ENCODE peak calls at places on chromosomes 5 and 9, in six cellular contexts. V is mesenteric fat pad; J is CD8-positive, alpha-beta T cell; N is breast epithelium; H is stimulated activated CD8-positive, alpha-beta memory T cell treated with anti-CD3 and anti-CD28 coated beads, Interleukin-7, amount 100 ng/mL, for 24 hours; U is head of caudate nucleus. A is an unnamed sample.

GRCh38 chr5:95565280-95565920 is 10.5 kb downstream of the ARSK start:
- DNase-seq in J (no peak), H (no peak), N (no peak), V (no peak), U (no peak), A (no peak)

GRCh38 chr5:36724429-36725332 is 118.3 kb downstream of the SLC1A3 start:
- DNase-seq in N (no peak), H (no peak), U (peak), V (no peak), J (peak), A (peak)

GRCh38 chr5:157926953-157927352 is 68.0 kb upstream of the CLINT1 start:
- DNase-seq in J (no peak), U (no peak), V (no peak), N (no peak), H (no peak), A (no peak)

GRCh38 chr5:29894668-29895067 is 1298.8 kb upstream of the CDH6 start:
- DNase-seq in N (no peak), V (no peak), J (no peak), U (no peak), H (no peak), A (no peak)

GRCh38 chr5:138354926-138355378 is 2.5 kb downstream of the KDM3B start:
- DNase-seq in N (no peak), H (no peak), U (peak), V (no peak), J (peak), A (peak)

GRCh38 chr5:121087560-121087959 is 623.5 kb downstream of the PRR16 start:
- DNase-seq in H (no peak), J (no peak), V (no peak), U (no peak), N (no peak), A (no peak)

GRCh38 chr9:95511232-95511951 is 5.4 kb downstream of the PTCH1 start:
- DNase-seq in N (peak), J (peak), H (no peak), V (no peak), U (peak), A (peak)

GRCh38 chr5:149643781-149644180 is 62.5 kb downstream of the ARHGEF37 start:
- DNase-seq in N (no peak), V (no peak), U (no peak), H (no peak), J (no peak), A (peak)

GRCh38 chr5:151770383-151771258 is 1.1 kb upstream of the G3BP1 start:
- DNase-seq in H (peak), V (no peak), J (no peak), U (peak), N (peak), A (peak)

GRCh38 chr9:17658237-17658636 is 79.4 kb downstream of the SH3GL2 start:
- DNase-seq in J (no peak), U (no peak), V (no peak), N (no peak), H (no peak), A (no peak)

GRCh38 chr5:72067682-72068470 is 39.4 kb upstream of the MAP1B start:
- DNase-seq in U (peak), N (no peak), J (no peak), V (no peak), H (no peak), A (no peak)

GRCh38 chr5:1817261-1818043 is 16.2 kb downstream of the NDUFS6 start:
- DNase-seq in V (peak), J (no peak), U (no peak), N (no peak), H (no peak), A (no peak)

GRCh38 chr9:28774433-28775029 is 1201.2 kb upstream of the C9orf72 start:
- DNase-seq in V (no peak), J (no peak), U (no peak), N (no peak), H (no peak), A (no peak)

GRCh38 chr5:127870914-127871313 is 167.7 kb downstream of the CCDC192 start:
- DNase-seq in J (no peak), N (peak), H (no peak), V (no peak), U (peak), A (peak)

GRCh38 chr5:67059747-67060490 is 136.7 kb downstream of the CD180 start:
- DNase-seq in J (no peak), U (no peak), N (no peak), H (no peak), V (no peak), A (no peak)

GRCh38 chr5:56814361-56814962 is 887 bp upstream of the MAP3K1 start:
- DNase-seq in V (no peak), J (peak), N (no peak), H (no peak), U (peak), A (peak)

GRCh38 chr5:150860422-150860821 is 14.1 kb downstream of the IRGM start:
- DNase-seq in U (no peak), N (no peak), J (no peak), H (no peak), V (no peak), A (no peak)

GRCh38 chr5:130884033-130884432 is 281.0 kb downstream of the HINT1 start:
- DNase-seq in U (no peak), J (no peak), N (no peak), V (no peak), H (no peak), A (no peak)

GRCh38 chr5:127856310-127856709 is 153.1 kb downstream of the CCDC192 start:
- DNase-seq in H (no peak), V (no peak), J (no peak), U (no peak), N (no peak), A (no peak)

GRCh38 chr9:134858051-134858841 is 22.4 kb upstream of the FCN2 start:
- DNase-seq in J (no peak), H (no peak), U (no peak), N (peak), V (peak), A (no peak)

GRCh38 chr9:37984672-37985611 is 81.0 kb upstream of the SLC25A51 start:
- DNase-seq in N (no peak), H (no peak), J (no peak), U (no peak), V (no peak), A (no peak)

GRCh38 chr9:3682186-3682585 is 156.4 kb upstream of the RFX3 start:
- DNase-seq in V (no peak), U (no peak), J (no peak), N (no peak), H (no peak), A (no peak)

GRCh38 chr5:53089481-53089976 is 20.0 kb downstream of the MOCS2 start:
- DNase-seq in N (no peak), V (no peak), H (no peak), U (no peak), J (no peak), A (no peak)

GRCh38 chr5:132265336-132266030 is 8.0 kb downstream of the PDLIM4 start:
- DNase-seq in N (no peak), V (peak), H (no peak), J (no peak), U (no peak), A (peak)

GRCh38 chr9:31542384-31543055 is 841.9 kb upstream of the ACO1 start:
- DNase-seq in U (peak), J (no peak), N (no peak), V (no peak), H (no peak), A (no peak)

GRCh38 chr5:159096555-159097460 is 2.9 kb downstream of the EBF1 start:
- DNase-seq in U (no peak), H (no peak), N (no peak), J (no peak), V (no peak), A (no peak)

GRCh38 chr5:154611341-154611767 is 133.3 kb upstream of the HAND1 start:
- DNase-seq in N (no peak), H (no peak), U (no peak), J (no peak), V (no peak), A (no peak)

GRCh38 chr5:57499262-57500050 is 16.8 kb upstream of the ACTBL2 start:
- DNase-seq in J (no peak), N (no peak), V (no peak), H (no peak), U (peak), A (no peak)

GRCh38 chr9:93662952-93663572 is 86.7 kb downstream of the PHF2 start:
- DNase-seq in U (no peak), J (no peak), N (peak), H (no peak), V (no peak), A (peak)

GRCh38 chr5:172117977-172118701 is 69.9 kb downstream of the STK10 start:
- DNase-seq in J (peak), H (no peak), U (no peak), N (no peak), V (no peak), A (no peak)

GRCh38 chr5:126016256-126016655 is 407.0 kb upstream of the GRAMD2B start:
- DNase-seq in H (no peak), U (peak), V (no peak), J (no peak), N (no peak), A (peak)

GRCh38 chr5:14351845-14352712 is 208.9 kb downstream of the TRIO start:
- DNase-seq in U (peak), H (peak), V (no peak), J (peak), N (peak), A (peak)

GRCh38 chr5:178288373-178289368 is 56.1 kb upstream of the PHYKPL start:
- DNase-seq in N (no peak), U (no peak), V (no peak), J (no peak), H (no peak), A (no peak)

GRCh38 chr5:71932649-71933338 is 174.5 kb upstream of the MAP1B start:
- DNase-seq in U (peak), H (no peak), N (no peak), J (no peak), V (no peak), A (no peak)

GRCh38 chr9:81321551-81321950 is 367.8 kb downstream of the TLE1 start:
- DNase-seq in N (no peak), J (no peak), U (no peak), H (no peak), V (no peak), A (no peak)

GRCh38 chr9:35842795-35843194 is 13.8 kb downstream of the TMEM8B start:
- DNase-seq in H (no peak), U (no peak), V (no peak), J (no peak), N (no peak), A (no peak)

GRCh38 chr9:85603920-85604319 is 137.8 kb downstream of the AGTPBP1 start:
- DNase-seq in N (no peak), J (no peak), V (no peak), U (no peak), H (no peak), A (no peak)

A was measured in lower leg skin.